ENCODE peak calls at places on chromosome 17, in five cellular contexts. C is AG10803; W is effector CD4-positive, alpha-beta T cell; I is ELF-1; P is mucosa of descending colon. H is an unnamed sample.

GRCh38 chr17:32569171-32570080 is 82.6 kb downstream of the CDK5R1 start:
- DNase-seq in C (peak), W (no peak), I (no peak), P (no peak), H (no peak)

GRCh38 chr17:58329808-58330543 is 1.4 kb upstream of the TSPOAP1 start:
- DNase-seq in C (no peak), W (no peak), I (no peak), P (no peak), H (no peak)

GRCh38 chr17:64615025-64615677 is 47.0 kb downstream of the SMURF2 start:
- DNase-seq in C (peak), W (no peak), I (no peak), P (no peak), H (no peak)

GRCh38 chr17:64507418-64507766 is 615 bp downstream of the CEP95 start:
- DNase-seq in C (peak), W (peak), I (no peak), P (no peak), H (peak)

GRCh38 chr17:56108811-56109284 is 44.4 kb upstream of the ANKFN1 start:
- DNase-seq in C (no peak), W (no peak), I (no peak), P (no peak), H (no peak)

GRCh38 chr17:54956802-54957201 is 11.7 kb downstream of the COX11 start:
- DNase-seq in C (no peak), W (no peak), I (peak), P (no peak), H (no peak)

GRCh38 chr17:48704521-48704920 is 17.8 kb downstream of the PRAC1 start:
- DNase-seq in C (no peak), W (no peak), I (no peak), P (no peak), H (no peak)

GRCh38 chr17:3754458-3755334 is 31.0 kb downstream of the HASPIN start:
- DNase-seq in C (no peak), W (peak), I (peak), P (peak), H (no peak)

GRCh38 chr17:8272421-8272820 is 16.0 kb upstream of the RANGRF start:
- DNase-seq in C (no peak), W (no peak), I (no peak), P (no peak), H (no peak)

GRCh38 chr17:49214665-49215360 is 4.3 kb downstream of the ABI3 start:
- DNase-seq in C (no peak), W (no peak), I (no peak), P (no peak), H (peak)

GRCh38 chr17:50209472-50210248 is 8.2 kb upstream of the COL1A1 start:
- DNase-seq in C (peak), W (no peak), I (peak), P (peak), H (peak)

GRCh38 chr17:29769225-29769624 is 146.5 kb upstream of the CORO6 start:
- DNase-seq in C (no peak), W (no peak), I (no peak), P (no peak), H (no peak)

GRCh38 chr17:74539281-74539820 is 6.6 kb downstream of the CD300C start:
- DNase-seq in C (no peak), W (no peak), I (no peak), P (no peak), H (no peak)

GRCh38 chr17:81004336-81005015 is 12.8 kb downstream of the CHMP6 start:
- DNase-seq in C (no peak), W (no peak), I (no peak), P (peak), H (no peak)

GRCh38 chr17:58741121-58741625 is 14.5 kb upstream of the PPM1E start:
- DNase-seq in C (peak), W (no peak), I (no peak), P (no peak), H (no peak)

GRCh38 chr17:10798332-10798749 is 5.6 kb downstream of the TMEM238L start:
- DNase-seq in C (no peak), W (no peak), I (no peak), P (no peak), H (no peak)

GRCh38 chr17:2435181-2435741 is 34.4 kb upstream of the MNT start:
- DNase-seq in C (peak), W (no peak), I (peak), P (no peak), H (no peak)

GRCh38 chr17:72336026-72336803 is 215.4 kb downstream of the SOX9 start:
- DNase-seq in C (no peak), W (no peak), I (no peak), P (no peak), H (no peak)

GRCh38 chr17:58960068-58960467 is 146.6 kb downstream of the TRIM37 start:
- DNase-seq in C (peak), W (no peak), I (peak), P (no peak), H (no peak)

GRCh38 chr17:27635275-27635823 is 4.4 kb downstream of the LGALS9 start:
- DNase-seq in C (no peak), W (no peak), I (no peak), P (no peak), H (no peak)

GRCh38 chr17:77439382-77440013 is 298.7 kb downstream of the SEC14L1 start:
- DNase-seq in C (peak), W (no peak), I (no peak), P (no peak), H (no peak)

GRCh38 chr17:49216953-49217650 is 6.6 kb downstream of the ABI3 start:
- DNase-seq in C (no peak), W (no peak), I (no peak), P (peak), H (peak)

GRCh38 chr17:82439829-82440365 is 10.7 kb downstream of the CYBC1 start:
- DNase-seq in C (no peak), W (no peak), I (no peak), P (peak), H (no peak)

GRCh38 chr17:81579821-81580321 is 27.7 kb upstream of the FAAP100 start:
- DNase-seq in C (peak), W (no peak), I (peak), P (no peak), H (no peak)

GRCh38 chr17:18258356-18259038 is at the start of gene FLII:
- DNase-seq in C (peak), W (peak), I (peak), P (peak), H (peak)

GRCh38 chr17:80029235-80029974 is 6.3 kb downstream of the TBC1D16 start:
- DNase-seq in C (peak), W (no peak), I (no peak), P (peak), H (peak)

GRCh38 chr17:16923904-16924700 is 47.8 kb downstream of the TNFRSF13B start:
- DNase-seq in C (no peak), W (no peak), I (no peak), P (peak), H (no peak)

GRCh38 chr17:81092518-81093095 is 57.7 kb downstream of the BAIAP2 start:
- DNase-seq in C (no peak), W (no peak), I (no peak), P (no peak), H (no peak)

GRCh38 chr17:48269209-48269608 is 160.8 kb downstream of the SKAP1 start:
- DNase-seq in C (no peak), W (no peak), I (no peak), P (no peak), H (no peak)

GRCh38 chr17:48546924-48547838 is 2.3 kb upstream of the HOXB2 start:
- DNase-seq in C (peak), W (no peak), I (peak), P (no peak), H (no peak)

H was measured in heart right ventricle.